ENCODE peak calls at places on chromosomes 11 and 22, in four cellular contexts. W, K, U and F are unnamed samples.

GRCh38 chr22:38272373-38273134 is at the start of gene TMEM184B:
- DNase-seq in W (no peak), K (peak), U (peak), F (no peak)

GRCh38 chr11:12288212-12288933 is 89.0 kb upstream of the PARVA start:
- DNase-seq in K (peak), W (peak), U (peak), F (no peak)

GRCh38 chr11:2444301-2445106 is at the start of the genes KCNQ1 and TRPM5:
- DNase-seq in W (no peak), U (peak), K (no peak), F (no peak)

GRCh38 chr11:2534131-2534956 is 89.5 kb downstream of the KCNQ1 start:
- DNase-seq in W (no peak), U (no peak), K (peak), F (no peak)

GRCh38 chr11:119210035-119210434 is 3.9 kb downstream of the CBL start:
- DNase-seq in W (no peak), U (no peak), K (no peak), F (no peak)

GRCh38 chr11:57635236-57635635 is 14.5 kb downstream of the YPEL4 start:
- DNase-seq in W (no peak), K (no peak), U (no peak), F (no peak)

GRCh38 chr11:93902921-93903320 is 52.5 kb upstream of the VSTM5 start:
- DNase-seq in K (no peak), U (no peak), W (no peak), F (no peak)

GRCh38 chr11:2207212-2207611 is 35.6 kb upstream of the TH start:
- DNase-seq in U (no peak), W (no peak), K (peak), F (no peak)

GRCh38 chr22:40056163-40056958 is 61.6 kb downstream of the FAM83F start:
- DNase-seq in W (no peak), K (no peak), U (no peak), F (no peak)